ENCODE peak calls at places on chromosomes 11 and 22, in seven cellular contexts. One of them, this sample, is unnamed.

GRCh38 chr11:64862914-64863313 is 15.5 kb downstream of the EHD1 start:
- DNase-seq in CD8-positive, alpha-beta memory T cell: no peak
- DNase-seq in choroid plexus epithelial cell: no peak
- DNase-seq in MM.1S: no peak
- DNase-seq in SJSA1: no peak
- DNase-seq in DND-41: no peak
- DNase-seq in psoas muscle: peak; percentile 72
- DNase-seq in this sample: no peak

GRCh38 chr11:73359341-73359740 is 16.9 kb upstream of the RELT start:
- DNase-seq in SJSA1: no peak
- DNase-seq in DND-41: no peak
- DNase-seq in psoas muscle: peak; percentile 85
- DNase-seq in MM.1S: peak; percentile 59
- DNase-seq in choroid plexus epithelial cell: no peak
- DNase-seq in CD8-positive, alpha-beta memory T cell: no peak
- DNase-seq in this sample: no peak

GRCh38 chr22:30785527-30785926 is 90.9 kb downstream of the OSBP2 start:
- DNase-seq in MM.1S: no peak
- DNase-seq in choroid plexus epithelial cell: no peak
- DNase-seq in SJSA1: no peak
- DNase-seq in psoas muscle: no peak
- DNase-seq in CD8-positive, alpha-beta memory T cell: no peak
- DNase-seq in DND-41: no peak
- DNase-seq in this sample: no peak

GRCh38 chr11:76752321-76753175 is 30.6 kb upstream of the TSKU start:
- DNase-seq in SJSA1: no peak
- DNase-seq in choroid plexus epithelial cell: peak; percentile 45
- DNase-seq in MM.1S: no peak
- DNase-seq in CD8-positive, alpha-beta memory T cell: no peak
- DNase-seq in psoas muscle: peak; percentile 94
- DNase-seq in DND-41: no peak
- DNase-seq in this sample: no peak

GRCh38 chr11:45563801-45564200 is 101.6 kb downstream of the CHST1 start:
- DNase-seq in choroid plexus epithelial cell: no peak
- DNase-seq in psoas muscle: no peak
- DNase-seq in SJSA1: no peak
- DNase-seq in CD8-positive, alpha-beta memory T cell: no peak
- DNase-seq in DND-41: no peak
- DNase-seq in MM.1S: no peak
- DNase-seq in this sample: no peak

GRCh38 chr11:69003301-69003865 is 9.7 kb downstream of the MRGPRF start:
- DNase-seq in psoas muscle: peak; percentile 26
- DNase-seq in CD8-positive, alpha-beta memory T cell: no peak
- DNase-seq in choroid plexus epithelial cell: no peak
- DNase-seq in MM.1S: no peak
- DNase-seq in DND-41: no peak
- DNase-seq in SJSA1: peak; percentile 52
- DNase-seq in this sample: no peak

GRCh38 chr11:120633630-120634374 is 122.3 kb downstream of the GRIK4 start:
- DNase-seq in choroid plexus epithelial cell: no peak
- DNase-seq in MM.1S: no peak
- DNase-seq in CD8-positive, alpha-beta memory T cell: no peak
- DNase-seq in DND-41: no peak
- DNase-seq in psoas muscle: no peak
- DNase-seq in SJSA1: no peak
- DNase-seq in this sample: no peak

GRCh38 chr11:30741039-30741550 is 154.9 kb upstream of the MPPED2 start:
- DNase-seq in MM.1S: no peak
- DNase-seq in CD8-positive, alpha-beta memory T cell: no peak
- DNase-seq in choroid plexus epithelial cell: peak; percentile 35
- DNase-seq in SJSA1: no peak
- DNase-seq in psoas muscle: no peak
- DNase-seq in DND-41: no peak
- DNase-seq in this sample: no peak

GRCh38 chr11:43486141-43486540 is 127.4 kb downstream of the TTC17 start:
- DNase-seq in DND-41: no peak
- DNase-seq in MM.1S: no peak
- DNase-seq in CD8-positive, alpha-beta memory T cell: no peak
- DNase-seq in SJSA1: no peak
- DNase-seq in choroid plexus epithelial cell: peak; percentile 65
- DNase-seq in psoas muscle: no peak
- DNase-seq in this sample: no peak

GRCh38 chr11:88341852-88342251 is 4.3 kb upstream of the CTSC start:
- DNase-seq in DND-41: peak; percentile 78
- DNase-seq in SJSA1: no peak
- DNase-seq in CD8-positive, alpha-beta memory T cell: no peak
- DNase-seq in MM.1S: no peak
- DNase-seq in choroid plexus epithelial cell: no peak
- DNase-seq in psoas muscle: no peak
- DNase-seq in this sample: no peak

GRCh38 chr11:15159085-15159484 is 44.4 kb downstream of the INSC start:
- DNase-seq in DND-41: no peak
- DNase-seq in MM.1S: peak; percentile 33
- DNase-seq in psoas muscle: no peak
- DNase-seq in CD8-positive, alpha-beta memory T cell: no peak
- DNase-seq in choroid plexus epithelial cell: peak; percentile 70
- DNase-seq in SJSA1: no peak
- DNase-seq in this sample: peak; percentile 51

GRCh38 chr22:31241200-31241599 is 29.1 kb downstream of the LIMK2 start:
- DNase-seq in MM.1S: no peak
- DNase-seq in DND-41: no peak
- DNase-seq in choroid plexus epithelial cell: peak; percentile 65
- DNase-seq in psoas muscle: no peak
- DNase-seq in SJSA1: no peak
- DNase-seq in CD8-positive, alpha-beta memory T cell: no peak
- DNase-seq in this sample: no peak

GRCh38 chr11:13942908-13943505 is 19.5 kb upstream of the SPON1 start:
- DNase-seq in DND-41: no peak
- DNase-seq in psoas muscle: no peak
- DNase-seq in SJSA1: no peak
- DNase-seq in MM.1S: no peak
- DNase-seq in choroid plexus epithelial cell: peak; percentile 34
- DNase-seq in CD8-positive, alpha-beta memory T cell: no peak
- DNase-seq in this sample: no peak

GRCh38 chr11:48182860-48183526 is 33.6 kb upstream of the OR4B1 start:
- DNase-seq in MM.1S: no peak
- DNase-seq in CD8-positive, alpha-beta memory T cell: no peak
- DNase-seq in choroid plexus epithelial cell: no peak
- DNase-seq in DND-41: no peak
- DNase-seq in SJSA1: no peak
- DNase-seq in psoas muscle: no peak
- DNase-seq in this sample: no peak

GRCh38 chr11:122002926-122003325 is 113.1 kb downstream of the BLID start:
- DNase-seq in MM.1S: no peak
- DNase-seq in SJSA1: no peak
- DNase-seq in DND-41: no peak
- DNase-seq in choroid plexus epithelial cell: no peak
- DNase-seq in CD8-positive, alpha-beta memory T cell: no peak
- DNase-seq in psoas muscle: no peak
- DNase-seq in this sample: no peak

GRCh38 chr11:72250661-72251465 is 6.9 kb upstream of the PHOX2A start:
- DNase-seq in DND-41: no peak
- DNase-seq in CD8-positive, alpha-beta memory T cell: no peak
- DNase-seq in MM.1S: no peak
- DNase-seq in choroid plexus epithelial cell: no peak
- DNase-seq in psoas muscle: no peak
- DNase-seq in SJSA1: no peak
- DNase-seq in this sample: no peak

GRCh38 chr11:27514076-27514475 is 7.5 kb upstream of the LIN7C start:
- DNase-seq in MM.1S: no peak
- DNase-seq in choroid plexus epithelial cell: no peak
- DNase-seq in CD8-positive, alpha-beta memory T cell: no peak
- DNase-seq in psoas muscle: peak; percentile 66
- DNase-seq in DND-41: no peak
- DNase-seq in SJSA1: no peak
- DNase-seq in this sample: no peak

GRCh38 chr11:19072464-19072863 is 11.9 kb upstream of the MRGPRX2 start:
- DNase-seq in DND-41: no peak
- DNase-seq in SJSA1: no peak
- DNase-seq in choroid plexus epithelial cell: no peak
- DNase-seq in MM.1S: no peak
- DNase-seq in CD8-positive, alpha-beta memory T cell: no peak
- DNase-seq in psoas muscle: no peak
- DNase-seq in this sample: no peak

GRCh38 chr11:42407379-42407778 is 904.4 kb upstream of the API5 start:
- DNase-seq in psoas muscle: no peak
- DNase-seq in DND-41: peak; percentile 17
- DNase-seq in SJSA1: no peak
- DNase-seq in choroid plexus epithelial cell: no peak
- DNase-seq in CD8-positive, alpha-beta memory T cell: no peak
- DNase-seq in MM.1S: peak; percentile 29
- DNase-seq in this sample: peak; percentile 13

GRCh38 chr11:68798221-68798813 is 43.4 kb downstream of the CPT1A start:
- DNase-seq in psoas muscle: peak; percentile 67
- DNase-seq in DND-41: peak; percentile 39
- DNase-seq in MM.1S: no peak
- DNase-seq in CD8-positive, alpha-beta memory T cell: no peak
- DNase-seq in choroid plexus epithelial cell: peak; percentile 22
- DNase-seq in SJSA1: no peak
- DNase-seq in this sample: peak; percentile 33

GRCh38 chr11:110857885-110858555 is 145.8 kb upstream of the ARHGAP20 start:
- DNase-seq in CD8-positive, alpha-beta memory T cell: no peak
- DNase-seq in MM.1S: no peak
- DNase-seq in SJSA1: no peak
- DNase-seq in psoas muscle: no peak
- DNase-seq in DND-41: no peak
- DNase-seq in choroid plexus epithelial cell: peak; percentile 72
- DNase-seq in this sample: peak; percentile 25

DNA sequence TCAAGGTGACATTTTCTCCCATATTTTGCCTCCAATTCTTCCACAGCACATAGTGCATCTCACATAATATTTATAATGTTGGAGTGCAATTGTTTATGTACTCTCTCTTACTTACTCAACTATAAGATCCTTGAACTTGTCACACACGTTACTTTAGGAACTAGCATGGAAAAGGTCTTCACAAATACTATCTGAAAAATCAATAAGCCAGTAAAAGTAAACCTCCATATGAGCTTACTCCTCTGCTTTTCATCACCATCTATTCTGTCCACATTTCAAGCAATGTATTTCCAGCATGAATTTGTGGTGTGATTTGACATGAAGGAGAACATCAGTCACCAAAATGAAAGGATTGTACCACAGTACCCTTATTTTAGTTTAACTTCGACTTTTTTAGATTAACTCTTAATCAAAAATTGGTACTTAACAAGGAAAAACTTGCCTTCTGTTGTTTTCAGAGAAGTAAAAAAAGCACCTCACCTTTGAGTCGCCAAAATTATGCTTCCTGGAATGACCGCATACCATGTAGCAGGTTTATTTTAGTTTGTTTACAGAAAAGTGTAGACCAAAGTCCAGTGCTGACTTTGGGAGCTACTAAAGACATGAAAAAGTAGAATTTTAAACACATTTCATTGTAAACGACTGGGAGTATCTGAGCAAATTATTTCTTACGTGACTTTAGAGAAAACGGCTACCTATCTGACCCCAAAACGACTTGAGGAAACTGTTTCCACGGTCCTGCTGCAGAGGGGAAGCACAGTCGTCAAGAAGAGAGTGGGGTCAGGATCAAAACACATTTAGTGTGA is at the start of gene SLC22A9:
- DNase-seq in DND-41: no peak
- DNase-seq in psoas muscle: no peak
- DNase-seq in MM.1S: no peak
- DNase-seq in choroid plexus epithelial cell: no peak
- DNase-seq in SJSA1: no peak
- DNase-seq in CD8-positive, alpha-beta memory T cell: no peak
- DNase-seq in this sample: no peak
- H3K4me3 ChIP-seq in DND-41: no peak within 1 kb of the TSS
- H3K4me3 ChIP-seq in psoas muscle: no peak within 1 kb of the TSS
- H3K4me3 ChIP-seq in MM.1S: no peak within 1 kb of the TSS
- H3K4me3 ChIP-seq in choroid plexus epithelial cell: no peak within 1 kb of the TSS
- H3K4me3 ChIP-seq in SJSA1: no peak within 1 kb of the TSS
- H3K4me3 ChIP-seq in CD8-positive, alpha-beta memory T cell: no peak within 1 kb of the TSS
- H3K4me3 ChIP-seq in this sample: no peak within 1 kb of the TSS

GRCh38 chr11:113173023-113173594 is 141.3 kb upstream of the TTC12 start:
- DNase-seq in choroid plexus epithelial cell: no peak
- DNase-seq in SJSA1: no peak
- DNase-seq in DND-41: no peak
- DNase-seq in psoas muscle: no peak
- DNase-seq in CD8-positive, alpha-beta memory T cell: no peak
- DNase-seq in MM.1S: no peak
- DNase-seq in this sample: no peak
- H3K4me3 ChIP-seq in choroid plexus epithelial cell: no peak overlapping the region
- H3K4me3 ChIP-seq in SJSA1: no peak overlapping the region
- H3K4me3 ChIP-seq in DND-41: no peak overlapping the region
- H3K4me3 ChIP-seq in psoas muscle: no peak overlapping the region
- H3K4me3 ChIP-seq in CD8-positive, alpha-beta memory T cell: no peak overlapping the region
- H3K4me3 ChIP-seq in MM.1S: no peak overlapping the region
- H3K4me3 ChIP-seq in this sample: no peak overlapping the region

GRCh38 chr11:23078289-23078971 is 218.2 kb upstream of the CCDC179 start:
- DNase-seq in MM.1S: no peak
- DNase-seq in DND-41: no peak
- DNase-seq in choroid plexus epithelial cell: peak; percentile 66
- DNase-seq in SJSA1: no peak
- DNase-seq in psoas muscle: no peak
- DNase-seq in CD8-positive, alpha-beta memory T cell: no peak
- DNase-seq in this sample: no peak
- H3K4me3 ChIP-seq in MM.1S: no peak overlapping the region
- H3K4me3 ChIP-seq in DND-41: no peak overlapping the region
- H3K4me3 ChIP-seq in choroid plexus epithelial cell: no peak overlapping the region
- H3K4me3 ChIP-seq in SJSA1: no peak overlapping the region
- H3K4me3 ChIP-seq in psoas muscle: no peak overlapping the region
- H3K4me3 ChIP-seq in CD8-positive, alpha-beta memory T cell: no peak overlapping the region
- H3K4me3 ChIP-seq in this sample: no peak overlapping the region

GRCh38 chr11:102112654-102112926 is 2.3 kb downstream of the YAP1 start:
- DNase-seq in psoas muscle: no peak
- DNase-seq in MM.1S: no peak
- DNase-seq in choroid plexus epithelial cell: no peak
- DNase-seq in CD8-positive, alpha-beta memory T cell: no peak
- DNase-seq in DND-41: no peak
- DNase-seq in SJSA1: no peak
- DNase-seq in this sample: no peak
- H3K4me3 ChIP-seq in psoas muscle: peak overlapping the region; percentile 91
- H3K4me3 ChIP-seq in MM.1S: no peak overlapping the region
- H3K4me3 ChIP-seq in choroid plexus epithelial cell: peak overlapping the region; percentile 87
- H3K4me3 ChIP-seq in CD8-positive, alpha-beta memory T cell: no peak overlapping the region
- H3K4me3 ChIP-seq in DND-41: no peak overlapping the region
- H3K4me3 ChIP-seq in SJSA1: peak overlapping the region; percentile 77
- H3K4me3 ChIP-seq in this sample: no peak overlapping the region

GRCh38 chr22:17117890-17118289 is 3.3 kb downstream of the TMEM121B start:
- DNase-seq in SJSA1: no peak
- DNase-seq in choroid plexus epithelial cell: no peak
- DNase-seq in MM.1S: no peak
- DNase-seq in DND-41: peak; percentile 54
- DNase-seq in psoas muscle: no peak
- DNase-seq in CD8-positive, alpha-beta memory T cell: no peak
- DNase-seq in this sample: peak; percentile 40
- H3K4me3 ChIP-seq in SJSA1: no peak overlapping the region
- H3K4me3 ChIP-seq in choroid plexus epithelial cell: no peak overlapping the region
- H3K4me3 ChIP-seq in MM.1S: no peak overlapping the region
- H3K4me3 ChIP-seq in DND-41: no peak overlapping the region
- H3K4me3 ChIP-seq in psoas muscle: no peak overlapping the region
- H3K4me3 ChIP-seq in CD8-positive, alpha-beta memory T cell: peak overlapping the region; percentile 23
- H3K4me3 ChIP-seq in this sample: no peak overlapping the region

This sample was measured in GM12865.